ENCODE peak calls at places on chromosome 15, in six cellular contexts. F is lower leg skin, I is H54, W is transverse colon, L is neural progenitor cell, C is left cardiac atrium. Y is an unnamed sample.

GRCh38 chr15:88048237-88048636 is 208.3 kb downstream of the NTRK3 start:
- DNase-seq in L (peak; percentile 18), I (no peak), F (no peak), C (no peak), W (no peak), Y (no peak)

GRCh38 chr15:65646486-65646885 is 24.7 kb downstream of the SLC24A1 start:
- DNase-seq in L (no peak), F (no peak), W (no peak), C (no peak), I (peak; percentile 42), Y (peak; percentile 40)

GRCh38 chr15:84741151-84741550 is 7.2 kb upstream of the ZNF592 start:
- DNase-seq in L (no peak), F (peak; percentile 72), I (no peak), C (no peak), W (peak; percentile 66), Y (no peak)

GRCh38 chr15:100336061-100336460 is 5.7 kb downstream of the ADAMTS17 start:
- DNase-seq in I (no peak), F (peak; percentile 56), L (peak; percentile 8), W (no peak), C (no peak), Y (no peak)

GRCh38 chr15:65323071-65323511 is 18.6 kb downstream of the RNU5B-1 start:
- DNase-seq in F (no peak), C (no peak), L (peak; percentile 62), W (peak; percentile 41), I (no peak), Y (peak; percentile 43)

GRCh38 chr15:62920569-62921502 is 121.7 kb upstream of the TPM1 start:
- DNase-seq in L (no peak), I (no peak), C (no peak), F (no peak), W (no peak), Y (no peak)

GRCh38 chr15:28886431-28887343 is 913 bp downstream of the APBA2 start:
- DNase-seq in I (no peak), F (no peak), C (no peak), L (peak; percentile 55), W (no peak), Y (no peak)

GRCh38 chr15:93210995-93211394 is 122.0 kb upstream of the RGMA start:
- DNase-seq in F (no peak), W (no peak), I (no peak), C (no peak), L (no peak), Y (no peak)

GRCh38 chr15:64337761-64338160 is 18.2 kb downstream of the CSNK1G1 start:
- DNase-seq in I (no peak), F (no peak), C (no peak), L (no peak), W (no peak), Y (no peak)

GRCh38 chr15:74192751-74193150 is 9.8 kb downstream of the STRA6 start:
- DNase-seq in C (no peak), L (no peak), W (no peak), I (no peak), F (no peak), Y (no peak)

GRCh38 chr15:79610021-79610420 is 177.9 kb downstream of the MINAR1 start:
- DNase-seq in C (no peak), F (no peak), L (no peak), I (no peak), W (no peak), Y (no peak)

GRCh38 chr15:75153084-75153483 is 48.6 kb upstream of the C15orf39 start:
- DNase-seq in C (no peak), I (no peak), W (no peak), F (peak; percentile 76), L (no peak), Y (peak; percentile 55)

GRCh38 chr15:89034305-89034704 is 54.0 kb upstream of the ABHD2 start:
- DNase-seq in C (no peak), F (no peak), W (no peak), L (no peak), I (no peak), Y (peak; percentile 45)

GRCh38 chr15:71874245-71874644 is 63.9 kb downstream of the NR2E3 start:
- DNase-seq in F (no peak), C (no peak), L (no peak), W (no peak), I (no peak), Y (no peak)

GRCh38 chr15:44729394-44729913 is 6.9 kb upstream of the TRIM69 start:
- DNase-seq in W (peak; percentile 63), I (no peak), F (peak; percentile 89), L (peak; percentile 40), C (peak; percentile 42), Y (no peak)

GRCh38 chr15:58497036-58497785 is 65.4 kb downstream of the LIPC start:
- DNase-seq in C (no peak), L (no peak), I (no peak), F (peak; percentile 23), W (no peak), Y (no peak)

GRCh38 chr15:88118741-88119140 is 137.8 kb downstream of the NTRK3 start:
- DNase-seq in F (no peak), L (no peak), W (no peak), C (no peak), I (no peak), Y (no peak)

GRCh38 chr15:31257286-31257685 is 69.3 kb upstream of the KLF13 start:
- DNase-seq in W (no peak), F (no peak), C (no peak), I (no peak), L (no peak), Y (no peak)

GRCh38 chr15:70195171-70195807 is 97.6 kb upstream of the TLE3 start:
- DNase-seq in C (no peak), I (no peak), W (no peak), L (no peak), F (no peak), Y (no peak)

GRCh38 chr15:71610991-71611720 is 199.2 kb upstream of the NR2E3 start:
- DNase-seq in W (no peak), C (no peak), I (no peak), F (no peak), L (no peak), Y (no peak)

GRCh38 chr15:66658855-66659254 is 43.2 kb upstream of the SMAD6 start:
- DNase-seq in F (no peak), W (no peak), L (no peak), C (no peak), I (no peak), Y (no peak)

GRCh38 chr15:55289573-55290360 is at the start of gene RAB27A:
- DNase-seq in W (peak; percentile 84), L (peak; percentile 88), C (peak; percentile 83), I (peak; percentile 57), F (peak; percentile 92), Y (peak; percentile 66)

GRCh38 chr15:78149805-78150751 is 916 bp downstream of the IDH3A start:
- DNase-seq in L (peak; percentile 54), C (no peak), W (no peak), F (no peak), I (no peak), Y (no peak)

GRCh38 chr15:27059610-27060202 is 88.7 kb downstream of the GABRG3 start:
- DNase-seq in W (no peak), F (no peak), I (peak; percentile 49), C (no peak), L (peak; percentile 69), Y (no peak)

GRCh38 chr15:85749261-85750151 is 45.2 kb downstream of the KLHL25 start:
- DNase-seq in I (no peak), W (no peak), L (no peak), F (peak; percentile 85), C (peak; percentile 68), Y (no peak)

GRCh38 chr15:77702211-77702957 is 69.7 kb upstream of the LINGO1 start:
- DNase-seq in W (peak; percentile 12), F (no peak), C (peak; percentile 31), L (peak; percentile 91), I (peak; percentile 39), Y (peak; percentile 54)

GRCh38 chr15:55999635-56000034 is 6.2 kb upstream of the NEDD4 start:
- DNase-seq in L (no peak), C (no peak), I (no peak), F (no peak), W (no peak), Y (no peak)

GRCh38 chr15:52653451-52653964 is 25.7 kb downstream of the ATOSA start:
- DNase-seq in W (no peak), C (no peak), L (peak; percentile 47), I (no peak), F (no peak), Y (peak; percentile 32)

GRCh38 chr15:41476416-41477048 is 17.1 kb upstream of the ITPKA start:
- DNase-seq in F (no peak), W (no peak), I (no peak), C (no peak), L (no peak), Y (no peak)

GRCh38 chr15:61118885-61119284 is 110.2 kb downstream of the RORA start:
- DNase-seq in C (no peak), W (no peak), F (no peak), L (peak; percentile 37), I (no peak), Y (no peak)

GRCh38 chr15:87224409-87224808 is 1032.1 kb downstream of the NTRK3 start:
- DNase-seq in W (no peak), F (no peak), L (no peak), I (no peak), C (no peak), Y (no peak)

GRCh38 chr15:99341786-99342185 is 90.5 kb downstream of the LRRC28 start:
- DNase-seq in C (no peak), W (no peak), I (no peak), L (no peak), F (no peak), Y (no peak)

GRCh38 chr15:95558916-95559315 is 771.6 kb upstream of the NR2F2 start:
- DNase-seq in I (no peak), C (no peak), W (no peak), F (no peak), L (no peak), Y (no peak)

GRCh38 chr15:58771621-58772235 is 626 bp downstream of the MINDY2 start:
- DNase-seq in W (peak; percentile 54), F (peak; percentile 89), I (peak; percentile 10), L (peak; percentile 72), C (peak; percentile 66), Y (peak; percentile 25)

GRCh38 chr15:65085990-65086679 is 9.6 kb downstream of the KBTBD13 start:
- DNase-seq in C (no peak), I (no peak), W (peak; percentile 57), F (no peak), L (peak; percentile 71), Y (peak; percentile 48)